ENCODE peak calls at places on chromosomes 5 and 9, in six cellular contexts. D, M, I, R, P and L are unnamed samples.

GRCh38 chr9:93450817-93451761 is at the start of gene FAM120A:
- DNase-seq in D (peak; percentile 72), M (peak; percentile 88), R (no peak), I (peak; percentile 89), P (peak; percentile 91), L (peak; percentile 71)

GRCh38 chr5:143262393-143263174 is 140.9 kb downstream of the NR3C1 start:
- DNase-seq in R (peak; percentile 83), I (no peak), M (peak; percentile 89), P (no peak), D (no peak), L (no peak)

GRCh38 chr5:77638763-77639451 is 394 bp upstream of the OTP start:
- DNase-seq in I (no peak), M (no peak), P (no peak), D (no peak), R (no peak), L (no peak)

GRCh38 chr9:21810388-21810787 is 8.0 kb downstream of the MTAP start:
- DNase-seq in R (no peak), I (no peak), D (no peak), P (no peak), M (no peak), L (no peak)

GRCh38 chr5:63957617-63958016 is 4.6 kb downstream of the HTR1A start:
- DNase-seq in D (no peak), M (no peak), P (no peak), R (no peak), I (no peak), L (no peak)

GRCh38 chr5:72921103-72921502 is 34.7 kb upstream of the FCHO2 start:
- DNase-seq in I (no peak), M (no peak), R (no peak), P (no peak), D (no peak), L (no peak)

GRCh38 chr5:55900776-55901175 is 49.6 kb downstream of the IL31RA start:
- DNase-seq in R (no peak), M (no peak), I (no peak), D (no peak), P (no peak), L (no peak)

GRCh38 chr9:94941211-94941875 is 214.8 kb downstream of the AOPEP start:
- DNase-seq in I (peak; percentile 47), P (no peak), R (no peak), M (no peak), D (no peak), L (no peak)

GRCh38 chr5:170252710-170253350 is 20.0 kb downstream of the C5orf58 start:
- DNase-seq in M (no peak), P (no peak), I (no peak), D (no peak), R (no peak), L (no peak)

GRCh38 chr9:108755979-108756378 is 99.8 kb downstream of the ACTL7B start:
- DNase-seq in D (no peak), R (no peak), P (no peak), I (no peak), M (no peak), L (no peak)

GRCh38 chr9:18741331-18741730 is 267.4 kb downstream of the ADAMTSL1 start:
- DNase-seq in D (no peak), R (no peak), P (no peak), M (no peak), I (no peak), L (no peak)

GRCh38 chr5:134026521-134027202 is 21.9 kb upstream of the VDAC1 start:
- DNase-seq in M (peak; percentile 73), D (peak; percentile 66), P (no peak), R (peak; percentile 29), I (peak; percentile 62), L (no peak)

GRCh38 chr5:18281947-18282557 is 647.8 kb downstream of the TAF11L14 start:
- DNase-seq in I (no peak), D (no peak), P (no peak), M (peak; percentile 70), R (peak; percentile 33), L (no peak)

GRCh38 chr9:91151741-91152095 is 210.0 kb downstream of the AUH start:
- DNase-seq in D (no peak), I (no peak), M (no peak), R (no peak), P (no peak), L (no peak)
- H3K27ac ChIP-seq in D (peak overlapping the region; percentile 5), I (no peak overlapping the region), M (no peak overlapping the region), R (peak overlapping the region; percentile 11), P (no peak overlapping the region), L (no peak overlapping the region)

GRCh38 chr5:41095324-41096101 is 24.4 kb upstream of the MROH2B start:
- DNase-seq in P (no peak), M (peak; percentile 20), D (no peak), R (no peak), I (no peak), L (no peak)
- H3K27ac ChIP-seq in P (no peak overlapping the region), M (no peak overlapping the region), D (no peak overlapping the region), R (no peak overlapping the region), I (no peak overlapping the region), L (no peak overlapping the region)

GRCh38 chr5:194102-194501 is 2.8 kb downstream of the LRRC14B start:
- DNase-seq in P (peak; percentile 38), D (no peak), M (no peak), R (no peak), I (no peak), L (no peak)
- H3K27ac ChIP-seq in P (no peak overlapping the region), D (no peak overlapping the region), M (no peak overlapping the region), R (no peak overlapping the region), I (no peak overlapping the region), L (no peak overlapping the region)

GRCh38 chr9:69313175-69313574 is 11.8 kb upstream of the ENTREP1 start:
- DNase-seq in I (no peak), D (no peak), P (no peak), M (no peak), R (no peak), L (no peak)

GRCh38 chr9:69314547-69314946 is 10.5 kb upstream of the ENTREP1 start:
- DNase-seq in M (no peak), R (no peak), I (no peak), D (no peak), P (no peak), L (no peak)

GRCh38 chr9:69319324-69320040 is 5.5 kb upstream of the ENTREP1 start:
- DNase-seq in P (no peak), I (no peak), D (no peak), M (no peak), R (no peak), L (no peak)

GRCh38 chr9:69317894-69318293 is 7.1 kb upstream of the ENTREP1 start:
- DNase-seq in R (no peak), D (no peak), P (no peak), M (no peak), I (no peak), L (no peak)

GRCh38 chr9:69317081-69317480 is 7.9 kb upstream of the ENTREP1 start:
- DNase-seq in M (no peak), P (no peak), R (no peak), I (no peak), D (no peak), L (no peak)
- H3K27ac ChIP-seq in M (no peak overlapping the region), P (no peak overlapping the region), R (no peak overlapping the region), I (no peak overlapping the region), D (no peak overlapping the region), L (no peak overlapping the region)

GRCh38 chr5:167452186-167452585 is 839.3 kb upstream of the WWC1 start:
- DNase-seq in D (no peak), P (no peak), M (no peak), I (no peak), R (no peak), L (no peak)
- H3K27ac ChIP-seq in D (no peak overlapping the region), P (no peak overlapping the region), M (no peak overlapping the region), I (no peak overlapping the region), R (no peak overlapping the region), L (no peak overlapping the region)

GRCh38 chr5:124719346-124719967 is 27.0 kb downstream of the ZNF608 start:
- DNase-seq in I (no peak), P (no peak), M (no peak), D (no peak), R (no peak), L (no peak)
- H3K27ac ChIP-seq in I (no peak overlapping the region), P (no peak overlapping the region), M (peak overlapping the region; percentile 71), D (no peak overlapping the region), R (no peak overlapping the region), L (peak overlapping the region; percentile 35)

GRCh38 chr9:136926154-136926704 is 18.3 kb downstream of the FBXW5 start:
- DNase-seq in D (no peak), M (no peak), P (peak; percentile 44), I (no peak), R (no peak), L (no peak)

GRCh38 chr9:136925414-136926153 is 19.0 kb downstream of the FBXW5 start:
- DNase-seq in R (no peak), I (no peak), P (peak; percentile 59), M (no peak), D (no peak), L (no peak)

GRCh38 chr9:136928591-136928990 is 15.9 kb downstream of the FBXW5 start:
- DNase-seq in R (no peak), D (no peak), M (no peak), P (peak; percentile 66), I (no peak), L (no peak)

GRCh38 chr9:136926749-136927148 is 17.8 kb downstream of the FBXW5 start:
- DNase-seq in M (no peak), R (no peak), I (no peak), P (peak; percentile 55), D (no peak), L (no peak)

DNA sequence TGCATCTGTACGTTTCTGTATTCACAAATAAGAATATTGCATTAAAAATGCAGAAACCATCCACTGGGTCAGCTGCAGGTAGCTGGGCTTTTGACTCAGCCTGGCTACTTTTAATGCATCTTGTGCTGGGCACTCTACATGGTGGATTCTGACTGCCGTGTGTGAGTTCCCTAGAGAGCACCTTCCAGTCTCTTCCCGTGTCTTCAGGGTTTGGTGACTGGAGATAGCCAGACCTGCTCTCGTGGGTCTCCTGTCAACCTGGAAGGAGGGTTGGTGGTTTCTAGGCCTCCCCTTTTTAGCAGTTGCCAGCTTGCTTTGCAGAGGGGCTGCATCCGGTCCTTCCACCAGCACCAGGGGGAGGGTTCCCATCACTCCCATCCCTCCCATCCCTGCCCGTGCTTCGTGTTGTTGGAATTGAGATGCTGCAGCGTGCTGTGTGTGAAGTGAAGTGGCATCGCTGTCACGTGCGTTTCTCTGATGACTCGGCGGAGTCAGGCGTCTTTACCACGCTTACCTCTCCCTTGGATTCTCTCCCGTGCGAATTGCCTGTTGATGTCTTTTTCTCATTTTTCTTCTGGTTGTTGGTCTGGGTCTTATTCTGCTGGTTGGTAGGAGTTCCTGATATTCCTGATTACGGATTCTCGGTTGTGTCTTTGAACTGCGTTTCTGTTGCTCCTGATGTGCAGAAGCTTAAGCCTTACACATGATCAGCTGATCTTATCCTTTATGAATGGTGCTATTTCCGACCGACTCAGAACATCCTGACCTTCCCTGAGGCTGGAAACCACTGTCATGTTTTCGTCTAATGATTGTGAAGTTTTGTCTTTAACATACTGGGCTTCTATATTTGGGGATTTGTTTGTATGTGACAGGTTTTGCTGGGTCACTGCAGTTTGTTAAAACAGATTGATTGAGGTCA is 16.9 kb downstream of the FBXW5 start:
- DNase-seq in I (no peak), P (no peak), D (no peak), M (peak; percentile 29), R (no peak), L (no peak)
- H3K27ac ChIP-seq in I (no peak overlapping the region), P (no peak overlapping the region), D (no peak overlapping the region), M (no peak overlapping the region), R (no peak overlapping the region), L (no peak overlapping the region)